ENCODE peak calls at places on chromosome X, in eight cellular contexts. J, X, I, G, W, M, H and Y are unnamed samples.

GRCh38 chrX:15820106-15821073 is 30.1 kb downstream of the ZRSR2 start:
- DNase-seq in J (no peak), X (no peak), I (no peak), G (no peak), W (no peak), M (no peak), H (no peak), Y (no peak)

GRCh38 chrX:50920132-50920531 is 9.6 kb downstream of the BMP15 start:
- DNase-seq in J (no peak), X (no peak), I (no peak), G (no peak), W (no peak), M (no peak), H (no peak), Y (peak; percentile 4)

GRCh38 chrX:67543818-67544217 is at the start of gene AR:
- DNase-seq in J (peak; percentile 39), X (peak; percentile 83), I (no peak), G (peak; percentile 80), W (peak; percentile 58), M (peak; percentile 78), H (peak; percentile 35), Y (peak; percentile 69)

GRCh38 chrX:103811858-103812257 is 20.2 kb downstream of the RAB9B start:
- DNase-seq in J (no peak), X (no peak), I (no peak), G (no peak), W (no peak), M (no peak), H (no peak), Y (no peak)

GRCh38 chrX:95076449-95076848 is 1402.4 kb downstream of the FAM133A start:
- DNase-seq in J (no peak), X (no peak), I (no peak), G (no peak), W (no peak), M (no peak), H (no peak), Y (no peak)

GRCh38 chrX:153981771-153982533 is 9.4 kb downstream of the TMEM187 start:
- DNase-seq in J (peak; percentile 42), X (no peak), I (no peak), G (no peak), W (no peak), M (peak; percentile 66), H (peak; percentile 46), Y (no peak)

GRCh38 chrX:149699761-149700160 is 12.1 kb upstream of the MAGEA11 start:
- DNase-seq in J (no peak), X (no peak), I (no peak), G (no peak), W (no peak), M (no peak), H (no peak), Y (no peak)

GRCh38 chrX:65821721-65822496 is 154.5 kb downstream of the MSN start:
- DNase-seq in J (no peak), X (no peak), I (no peak), G (no peak), W (no peak), M (no peak), H (no peak), Y (peak; percentile 4)

GRCh38 chrX:97126020-97126419 is 242.3 kb downstream of the RPA4 start:
- DNase-seq in J (no peak), X (no peak), I (no peak), G (no peak), W (no peak), M (no peak), H (no peak), Y (no peak)

GRCh38 chrX:154714925-154715324 is 36.0 kb downstream of the GAB3 start:
- DNase-seq in J (no peak), X (no peak), I (no peak), G (no peak), W (no peak), M (no peak), H (no peak), Y (peak; percentile 13)

GRCh38 chrX:37685452-37686347 is at the start of gene XK:
- DNase-seq in J (peak; percentile 39), X (peak; percentile 76), I (no peak), G (peak; percentile 52), W (peak; percentile 65), M (no peak), H (no peak), Y (peak; percentile 16)
- H3K27ac ChIP-seq in J (peak within 1 kb of the TSS; percentile 87), X (peak within 1 kb of the TSS; percentile 87), I (peak within 1 kb of the TSS; percentile 78), G (no peak within 1 kb of the TSS), W (peak within 1 kb of the TSS; percentile 99), M (no peak within 1 kb of the TSS), H (peak within 1 kb of the TSS; percentile 59), Y (peak within 1 kb of the TSS; percentile 72)

DNA sequence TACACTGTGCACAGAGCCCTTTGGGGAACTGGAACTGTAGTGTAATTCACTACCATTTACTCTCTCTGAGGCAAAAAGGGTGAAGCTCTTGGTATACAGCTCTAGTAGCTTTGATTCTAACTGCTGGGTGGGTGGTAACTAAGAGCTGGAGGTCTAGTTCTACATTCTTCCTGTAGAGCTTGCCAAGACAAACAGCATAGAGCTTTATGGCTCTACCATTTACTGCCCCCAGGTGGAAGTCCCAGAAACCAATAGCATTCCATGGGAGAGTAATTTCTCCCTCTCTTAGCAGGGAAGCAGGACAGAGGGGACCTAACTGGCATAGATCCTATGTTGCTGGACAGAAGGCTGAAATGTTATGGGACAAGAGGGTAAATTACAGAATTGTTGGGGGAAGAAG is 26.7 kb downstream of the HDAC8 start:
- DNase-seq in J (no peak), X (no peak), I (no peak), G (no peak), W (no peak), M (no peak), H (no peak), Y (no peak)
- TF ChIP-seq CTCF in J (no peak), X (no peak), I (no peak), G (no peak), W (no peak), M (no peak), H (no peak), Y (no peak)

GRCh38 chrX:37847733-37848197 is 394 bp upstream of the DYNLT3 start:
- DNase-seq in J (no peak), X (no peak), I (no peak), G (no peak), W (no peak), M (no peak), H (no peak), Y (no peak)

GRCh38 chrX:37846141-37846540 is 1.2 kb downstream of the DYNLT3 start:
- DNase-seq in J (no peak), X (no peak), I (no peak), G (no peak), W (no peak), M (no peak), H (no peak), Y (no peak)

GRCh38 chrX:37844622-37845021 is 2.7 kb downstream of the DYNLT3 start:
- DNase-seq in J (no peak), X (no peak), I (no peak), G (no peak), W (no peak), M (no peak), H (no peak), Y (no peak)

GRCh38 chrX:37846558-37846933 is 825 bp downstream of the DYNLT3 start:
- DNase-seq in J (no peak), X (no peak), I (no peak), G (no peak), W (no peak), M (no peak), H (no peak), Y (no peak)

GRCh38 chrX:37846934-37847732 is at the start of gene DYNLT3:
- DNase-seq in J (peak; percentile 58), X (peak; percentile 90), I (peak; percentile 3), G (peak; percentile 55), W (peak; percentile 86), M (peak; percentile 84), H (peak; percentile 49), Y (peak; percentile 67)
- TF ChIP-seq POLR2A in J (peak; percentile 88), X (peak; percentile 70), I (peak; percentile 86), G (peak; percentile 45), W (no peak), M (no peak), H (peak; percentile 58), Y (peak; percentile 80)

GRCh38 chrX:18042776-18043175 is 177.9 kb downstream of the BEND2 start:
- DNase-seq in J (no peak), X (no peak), I (no peak), G (no peak), W (no peak), M (no peak), H (no peak), Y (no peak)

GRCh38 chrX:18047440-18047940 is 173.2 kb downstream of the BEND2 start:
- DNase-seq in J (no peak), X (no peak), I (no peak), G (no peak), W (no peak), M (no peak), H (no peak), Y (no peak)

GRCh38 chrX:18039023-18039422 is 177.9 kb upstream of the RAI2 start:
- DNase-seq in J (no peak), X (no peak), I (no peak), G (no peak), W (no peak), M (no peak), H (no peak), Y (no peak)

GRCh38 chrX:18036394-18036793 is 175.3 kb upstream of the RAI2 start:
- DNase-seq in J (no peak), X (no peak), I (no peak), G (no peak), W (no peak), M (no peak), H (no peak), Y (no peak)

DNA sequence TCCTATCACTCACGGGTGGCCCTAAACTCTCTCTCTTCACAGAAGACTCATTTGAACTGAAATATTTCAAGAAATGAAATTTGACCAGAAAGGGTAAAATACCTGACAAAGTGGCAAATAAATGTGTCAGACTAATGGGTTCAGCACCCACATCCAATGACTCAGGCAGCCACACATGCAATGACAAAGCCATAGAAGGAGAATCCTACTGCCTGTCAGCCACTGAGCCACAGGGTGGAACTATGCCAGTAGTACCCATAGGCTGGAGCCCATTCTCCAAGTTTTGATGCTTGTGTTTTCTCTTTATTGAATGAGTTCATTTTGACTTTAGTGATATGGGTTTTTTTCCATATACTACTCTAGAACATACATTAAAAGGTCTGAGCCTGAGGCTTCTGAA is 179.0 kb downstream of the BEND2 start:
- DNase-seq in J (no peak), X (no peak), I (no peak), G (no peak), W (no peak), M (no peak), H (no peak), Y (no peak)
- H3K27ac ChIP-seq in J (no peak overlapping the region), X (no peak overlapping the region), I (no peak overlapping the region), G (no peak overlapping the region), W (no peak overlapping the region), M (no peak overlapping the region), H (no peak overlapping the region), Y (no peak overlapping the region)

DNA sequence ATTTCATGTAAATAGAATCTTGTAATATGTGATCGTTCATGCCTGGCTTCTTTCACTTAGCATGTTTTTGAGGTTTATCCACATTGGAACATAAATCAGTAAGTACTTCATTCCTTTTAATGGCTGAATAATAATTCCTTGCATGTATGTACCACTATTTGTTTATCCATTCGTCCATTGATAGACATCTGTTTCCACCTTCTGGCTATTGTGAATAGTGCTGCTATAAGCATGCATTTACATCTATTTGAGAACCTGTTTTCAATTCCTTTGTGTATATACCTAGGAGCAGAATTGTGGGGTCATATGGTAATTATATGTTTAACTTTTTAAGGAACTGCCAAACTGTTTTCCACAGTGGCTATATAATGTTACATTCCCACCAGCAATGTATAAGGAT is 356.7 kb upstream of the DIPK2B start:
- DNase-seq in J (no peak), X (no peak), I (no peak), G (no peak), W (no peak), M (no peak), H (no peak), Y (no peak)
- TF ChIP-seq CTCF in J (peak; percentile 9), X (no peak), I (no peak), G (no peak), W (no peak), M (no peak), H (no peak), Y (no peak)

GRCh38 chrX:48683411-48683982 is at the start of gene WAS:
- DNase-seq in J (no peak), X (no peak), I (no peak), G (no peak), W (no peak), M (no peak), H (no peak), Y (no peak)
- TF ChIP-seq POLR2A in J (no peak), X (no peak), I (peak; percentile 31), G (no peak), W (no peak), M (no peak), H (no peak), Y (no peak)